ENCODE peak calls at places on chromosomes 6 and 20, in six cellular contexts. M, V, Z, J, K and X are unnamed samples. For H3K27me3, the result is how much of the 10 kb centered on the place peaks cover.

GRCh38 chr20:50450961-50451752 is 59.0 kb upstream of the PTPN1 start:
- DNase-seq in M (peak), V (peak), Z (no peak), J (no peak), K (peak), X (peak)

GRCh38 chr20:35146299-35146921 is 726 bp downstream of the EDEM2 start:
- DNase-seq in M (no peak), V (peak), Z (peak), J (peak), K (peak), X (peak)

GRCh38 chr6:11795403-11795802 is 16.8 kb upstream of the ADTRP start:
- DNase-seq in M (no peak), V (no peak), Z (no peak), J (no peak), K (no peak), X (no peak)

GRCh38 chr6:16059496-16059895 is 69.4 kb upstream of the MYLIP start:
- DNase-seq in M (no peak), V (peak), Z (no peak), J (no peak), K (no peak), X (no peak)

GRCh38 chr20:13028673-13029072 is 19.9 kb downstream of the SPTLC3 start:
- DNase-seq in M (no peak), V (no peak), Z (no peak), J (no peak), K (no peak), X (no peak)

GRCh38 chr6:27040244-27041042 is 207.1 kb upstream of the PRSS16 start:
- DNase-seq in M (no peak), V (no peak), Z (no peak), J (no peak), K (no peak), X (no peak)

GRCh38 chr6:159101656-159102055 is 56.9 kb upstream of the TAGAP start:
- DNase-seq in M (no peak), V (no peak), Z (no peak), J (peak), K (no peak), X (no peak)

GRCh38 chr6:5379647-5380242 is 118.4 kb downstream of the FARS2 start:
- DNase-seq in M (no peak), V (peak), Z (no peak), J (peak), K (peak), X (peak)

GRCh38 chr20:24484081-24484450 is 14.6 kb downstream of the SYNDIG1 start:
- DNase-seq in M (no peak), V (no peak), Z (no peak), J (no peak), K (no peak), X (no peak)

GRCh38 chr6:5667737-5668136 is 339.0 kb downstream of the NRN1 start:
- DNase-seq in M (no peak), V (no peak), Z (no peak), J (no peak), K (no peak), X (no peak)

GRCh38 chr6:15387118-15387517 is 141.2 kb downstream of the JARID2 start:
- DNase-seq in M (peak), V (no peak), Z (no peak), J (no peak), K (no peak), X (no peak)

GRCh38 chr6:28587011-28587745 is 61.5 kb downstream of the GPX5 start:
- DNase-seq in M (peak), V (peak), Z (peak), J (peak), K (peak), X (peak)

GRCh38 chr6:140436023-140436811 is 1061.8 kb upstream of the CITED2 start:
- DNase-seq in M (peak), V (peak), Z (no peak), J (no peak), K (peak), X (peak)

GRCh38 chr20:10531848-10532247 is 96.7 kb downstream of the SLX4IP start:
- DNase-seq in M (peak), V (no peak), Z (no peak), J (no peak), K (no peak), X (no peak)

GRCh38 chr6:4291453-4292403 is 156.4 kb upstream of the ECI2 start:
- DNase-seq in M (peak), V (no peak), Z (no peak), J (no peak), K (no peak), X (peak)

GRCh38 chr20:45157977-45158376 is 16.7 kb upstream of the PI3 start:
- DNase-seq in M (peak), V (no peak), Z (no peak), J (peak), K (no peak), X (peak)

GRCh38 chr20:19620471-19620870 is 137.6 kb upstream of the RIN2 start:
- DNase-seq in M (no peak), V (peak), Z (no peak), J (no peak), K (peak), X (no peak)

GRCh38 chr20:38452880-38453624 is 17.9 kb upstream of the SNHG17 start:
- DNase-seq in M (peak), V (no peak), Z (no peak), J (no peak), K (no peak), X (no peak)

GRCh38 chr6:105484238-105485161 is 81.6 kb upstream of the PREP start:
- DNase-seq in M (no peak), V (no peak), Z (no peak), J (no peak), K (peak), X (peak)

GRCh38 chr6:36679043-36679821 is 718 bp downstream of the CDKN1A start:
- DNase-seq in M (peak), V (no peak), Z (peak), J (peak), K (peak), X (peak)

GRCh38 chr6:113381957-113382356 is 475.2 kb upstream of the MARCKS start:
- DNase-seq in M (peak), V (no peak), Z (no peak), J (no peak), K (no peak), X (peak)

GRCh38 chr6:17615794-17616193 is 15.7 kb downstream of the FAM8A1 start:
- DNase-seq in M (no peak), V (no peak), Z (no peak), J (no peak), K (no peak), X (no peak)

GRCh38 chr6:94049001-94049400 is 629.6 kb upstream of the EPHA7 start:
- DNase-seq in M (no peak), V (no peak), Z (no peak), J (no peak), K (no peak), X (no peak)

GRCh38 chr6:100464910-100465700 is at the start of gene SIM1:
- DNase-seq in M (peak), V (peak), Z (no peak), J (peak), K (peak), X (peak)

GRCh38 chr6:37289931-37290330 is 32.0 kb upstream of the TMEM217 start:
- DNase-seq in M (no peak), V (no peak), Z (no peak), J (no peak), K (no peak), X (no peak)

GRCh38 chr20:41004561-41005360 is 23.9 kb upstream of the TOP1 start:
- DNase-seq in M (peak), V (no peak), Z (no peak), J (no peak), K (no peak), X (no peak)

GRCh38 chr6:89205819-89206218 is 11.3 kb downstream of the GABRR1 start:
- DNase-seq in M (no peak), V (peak), Z (no peak), J (no peak), K (no peak), X (no peak)

GRCh38 chr20:32920530-32921298 is 62.0 kb downstream of the EFCAB8 start:
- DNase-seq in M (no peak), V (no peak), Z (no peak), J (no peak), K (no peak), X (no peak)

GRCh38 chr6:151317206-151317994 is 74.0 kb downstream of the ZBTB2 start:
- DNase-seq in M (peak), V (no peak), Z (no peak), J (no peak), K (no peak), X (peak)

DNA sequence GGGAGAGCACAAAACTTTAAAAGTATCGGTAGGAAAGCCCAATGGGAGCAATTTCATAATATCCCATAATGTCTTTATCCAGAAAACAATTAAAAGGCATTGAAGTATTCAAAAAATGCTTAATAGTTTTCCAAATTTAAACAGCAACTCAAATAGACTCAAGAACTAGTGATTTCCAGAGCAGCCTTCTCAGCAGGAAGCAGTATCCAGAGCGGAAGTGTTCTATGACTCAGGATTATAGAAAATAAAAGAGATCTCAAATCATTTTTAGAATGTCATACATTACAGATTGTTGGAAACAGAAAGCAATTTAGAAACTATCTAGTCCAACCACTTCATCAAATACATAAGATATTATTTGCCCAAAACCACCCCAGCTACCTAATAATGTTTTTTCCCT is 79.3 kb downstream of the COL12A1 start:
- DNase-seq in M (no peak), V (no peak), Z (no peak), J (no peak), K (no peak), X (no peak)
- H3K27me3 ChIP-seq in M (under half), V (under half), Z (under half), J (under half), K (under half), X (under half)

DNA sequence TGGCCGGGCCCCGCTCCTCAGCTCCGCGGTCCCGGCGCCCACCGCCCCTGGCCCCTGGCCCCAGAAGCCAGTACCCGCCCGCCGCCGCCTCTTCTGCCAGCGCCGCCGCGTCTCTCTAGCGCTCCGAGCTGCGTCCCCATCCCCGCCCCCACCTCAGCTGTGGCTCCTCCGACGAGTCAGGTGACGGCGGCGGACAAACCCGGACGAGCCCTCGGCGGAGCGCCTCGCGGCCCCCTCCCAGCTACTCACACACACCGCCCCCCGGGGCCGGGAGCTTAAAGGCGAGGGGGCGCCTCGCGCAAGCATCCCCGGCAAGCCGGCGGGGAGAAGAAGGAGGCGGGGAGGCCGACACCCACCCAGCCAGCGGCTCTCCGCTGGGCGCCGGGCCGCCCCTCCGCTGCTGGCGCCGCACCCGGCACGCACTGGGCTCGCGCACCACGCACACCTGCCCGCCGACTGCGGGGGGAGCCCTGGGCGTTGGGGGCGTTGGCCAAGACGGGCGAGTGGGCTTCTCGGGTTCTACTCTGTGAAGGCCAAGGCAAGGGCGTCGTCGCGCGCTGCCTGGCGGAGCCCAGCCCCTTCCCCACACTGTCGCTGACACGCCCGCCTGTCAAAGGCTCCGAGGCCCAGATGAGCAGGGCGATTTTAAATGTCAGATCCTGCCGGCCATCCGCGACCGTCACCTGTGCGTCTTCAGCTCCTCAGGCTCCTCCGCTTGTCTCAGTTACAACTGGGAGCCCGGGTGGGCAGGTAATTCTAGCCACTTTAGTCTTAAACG is at the start of gene SNAP91:
- DNase-seq in M (no peak), V (peak), Z (peak), J (no peak), K (peak), X (no peak)
- H3K27me3 ChIP-seq in M (under half), V (under half), Z (under half), J (under half), K (half or more), X (under half)

GRCh38 chr6:1322725-1323219 is 10.9 kb downstream of the FOXQ1 start:
- DNase-seq in M (no peak), V (no peak), Z (no peak), J (no peak), K (no peak), X (peak)

GRCh38 chr6:1327630-1328029 is 15.7 kb downstream of the FOXQ1 start:
- DNase-seq in M (no peak), V (no peak), Z (no peak), J (no peak), K (no peak), X (no peak)

GRCh38 chr6:1326535-1327121 is 14.7 kb downstream of the FOXQ1 start:
- DNase-seq in M (no peak), V (no peak), Z (no peak), J (no peak), K (no peak), X (no peak)

GRCh38 chr6:1325471-1326309 is 13.8 kb downstream of the FOXQ1 start:
- DNase-seq in M (peak), V (no peak), Z (no peak), J (no peak), K (no peak), X (peak)

DNA sequence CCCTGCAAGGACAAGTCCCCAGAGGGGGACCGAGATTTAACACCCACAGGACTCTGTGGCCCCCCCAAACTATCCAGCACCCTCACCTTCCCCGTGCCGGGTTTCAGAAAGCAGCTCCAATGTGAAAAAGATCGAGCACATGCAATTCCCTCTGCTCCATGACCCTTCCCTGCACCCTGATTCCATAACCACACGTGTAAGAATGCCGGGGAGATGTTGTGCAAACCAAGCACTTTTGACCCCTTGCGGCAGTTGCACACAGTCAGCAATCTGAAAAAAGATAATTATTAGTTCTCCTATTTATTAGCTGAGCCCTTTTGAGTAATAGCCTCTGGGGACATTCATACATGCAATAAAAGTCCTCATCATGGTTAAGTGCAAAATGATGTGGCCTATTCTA is 13.0 kb downstream of the FOXQ1 start:
- DNase-seq in M (no peak), V (no peak), Z (no peak), J (no peak), K (no peak), X (no peak)
- H3K27me3 ChIP-seq in M (under half), V (under half), Z (under half), J (under half), K (under half), X (under half)

GRCh38 chr20:59349277-59349676 is 48.9 kb downstream of the EDN3 start:
- DNase-seq in M (no peak), V (no peak), Z (no peak), J (no peak), K (no peak), X (no peak)
- H3K27me3 ChIP-seq in M (under half), V (under half), Z (under half), J (under half), K (under half), X (under half)

GRCh38 chr6:106916891-106917290 is 57.6 kb downstream of the CD24 start:
- DNase-seq in M (no peak), V (no peak), Z (no peak), J (peak), K (no peak), X (no peak)

GRCh38 chr6:106918128-106918527 is 56.4 kb downstream of the CD24 start:
- DNase-seq in M (no peak), V (no peak), Z (no peak), J (no peak), K (no peak), X (no peak)

GRCh38 chr6:106910999-106911949 is 63.3 kb downstream of the CD24 start:
- DNase-seq in M (no peak), V (no peak), Z (no peak), J (peak), K (no peak), X (no peak)

GRCh38 chr6:106913111-106913510 is 61.4 kb downstream of the CD24 start:
- DNase-seq in M (no peak), V (no peak), Z (no peak), J (peak), K (no peak), X (no peak)

DNA sequence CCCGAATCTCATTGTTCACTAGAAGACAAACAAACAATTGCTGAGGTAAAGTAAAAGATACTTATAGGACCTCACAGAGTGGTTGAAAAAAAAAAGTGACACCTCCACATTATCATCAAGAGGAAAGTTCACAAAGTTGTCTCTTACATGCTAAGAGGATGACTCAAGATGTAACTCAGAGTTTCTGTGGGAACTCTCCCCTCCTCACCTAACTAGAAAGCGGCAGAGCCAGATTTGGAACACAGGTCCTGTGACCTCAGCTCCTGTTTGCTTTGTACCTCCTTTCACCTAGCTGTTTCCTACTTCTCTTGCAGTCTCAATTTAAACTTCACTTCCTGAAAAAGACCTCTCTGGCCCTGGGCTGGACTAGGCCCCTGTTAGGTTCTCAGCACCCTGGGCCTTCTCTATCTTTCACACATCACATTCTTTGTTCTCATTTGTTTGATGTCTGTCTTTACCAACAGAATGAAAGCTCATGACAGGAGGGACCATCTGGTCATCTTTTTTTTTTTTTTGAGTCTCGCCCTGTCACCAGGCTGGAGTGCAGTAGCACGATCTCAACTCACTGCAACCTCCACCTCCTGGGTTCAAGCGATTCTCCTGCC is 60.8 kb downstream of the CD24 start:
- DNase-seq in M (no peak), V (no peak), Z (no peak), J (peak), K (no peak), X (no peak)
- H3K27me3 ChIP-seq in M (under half), V (under half), Z (under half), J (under half), K (under half), X (under half)

GRCh38 chr20:25606094-25606640 is 17.6 kb downstream of the NANP start:
- DNase-seq in M (no peak), V (no peak), Z (no peak), J (no peak), K (no peak), X (no peak)
- H3K27me3 ChIP-seq in M (under half), V (under half), Z (under half), J (under half), K (under half), X (under half)

GRCh38 chr6:34045698-34046097 is 100.2 kb downstream of the GRM4 start:
- DNase-seq in M (no peak), V (no peak), Z (no peak), J (no peak), K (no peak), X (no peak)
- H3K27me3 ChIP-seq in M (under half), V (under half), Z (under half), J (under half), K (under half), X (under half)

GRCh38 chr20:22343612-22344011 is 240.8 kb downstream of the FOXA2 start:
- DNase-seq in M (no peak), V (no peak), Z (no peak), J (no peak), K (no peak), X (no peak)
- H3K27me3 ChIP-seq in M (under half), V (under half), Z (under half), J (under half), K (under half), X (under half)